ENCODE peak calls at places on chromosomes 16 and 17, in seven cellular contexts. N is amygdala, Q is esophagus muscularis mucosa, V is ELR, A is midbrain, X is D341Med, J is NCI-H1436. Z is an unnamed sample.

GRCh38 chr16:35410438-35410837 is 1951.0 kb downstream of the TP53TG3F start:
- DNase-seq in N (no peak), Q (no peak), V (no peak), A (no peak), X (no peak), J (no peak), Z (no peak)

GRCh38 chr16:57530104-57530522 is 6.3 kb downstream of the CCDC102A start:
- DNase-seq in N (no peak), Q (no peak), V (peak), A (no peak), X (peak), J (no peak), Z (peak)

GRCh38 chr17:67460097-67460496 is 83.0 kb downstream of the PITPNC1 start:
- DNase-seq in N (no peak), Q (no peak), V (no peak), A (no peak), X (no peak), J (no peak), Z (no peak)

GRCh38 chr16:48632137-48632774 is 22.3 kb upstream of the N4BP1 start:
- DNase-seq in N (no peak), Q (peak), V (no peak), A (no peak), X (no peak), J (no peak), Z (no peak)

GRCh38 chr16:11398136-11398535 is 52.9 kb downstream of the RMI2 start:
- DNase-seq in N (no peak), Q (no peak), V (no peak), A (no peak), X (peak), J (no peak), Z (no peak)

GRCh38 chr16:30903596-30903995 is 7.2 kb downstream of the CTF1 start:
- DNase-seq in N (no peak), Q (no peak), V (peak), A (peak), X (no peak), J (no peak), Z (peak)

GRCh38 chr17:17059301-17059890 is 17.1 kb downstream of the MPRIP start:
- DNase-seq in N (no peak), Q (no peak), V (no peak), A (no peak), X (no peak), J (no peak), Z (no peak)

GRCh38 chr17:18965530-18966236 is 13.7 kb downstream of the SLC5A10 start:
- DNase-seq in N (no peak), Q (no peak), V (no peak), A (no peak), X (no peak), J (no peak), Z (no peak)

GRCh38 chr17:74960739-74961342 is 11.7 kb downstream of the HID1 start:
- DNase-seq in N (no peak), Q (no peak), V (peak), A (no peak), X (peak), J (no peak), Z (no peak)

GRCh38 chr17:27888945-27889344 is 4.2 kb downstream of the LYRM9 start:
- DNase-seq in N (no peak), Q (no peak), V (no peak), A (no peak), X (no peak), J (no peak), Z (peak)

GRCh38 chr16:83907926-83908325 is 9.0 kb downstream of the MLYCD start:
- DNase-seq in N (no peak), Q (no peak), V (no peak), A (no peak), X (no peak), J (no peak), Z (no peak)

GRCh38 chr17:6910987-6911603 is 79.6 kb upstream of the TEKT1 start:
- DNase-seq in N (no peak), Q (no peak), V (peak), A (peak), X (no peak), J (no peak), Z (peak)

GRCh38 chr17:7136266-7136877 is 21.8 kb upstream of the ASGR2 start:
- DNase-seq in N (no peak), Q (no peak), V (peak), A (peak), X (peak), J (peak), Z (peak)

GRCh38 chr17:30908717-30909420 is 2.8 kb upstream of the TEFM start:
- DNase-seq in N (no peak), Q (no peak), V (no peak), A (no peak), X (no peak), J (no peak), Z (no peak)

Z was measured in EL.